ENCODE peak calls at places on chromosomes 6 and 20, in eight cellular contexts. One of them, this sample, is unnamed.

GRCh38 chr20:61879694-61880093 is 186.0 kb downstream of the TAF4 start:
- DNase-seq in CD4-positive, alpha-beta memory T cell: no peak
- DNase-seq in kidney: no peak
- DNase-seq in NCI-H1417 treated with DMSO at 0.1 percent for 48 hours: no peak
- DNase-seq in stimulated activated CD4-positive, alpha-beta T cell treated with anti-CD3 and anti-CD28 coated beads, Interleukin-2, amount 100 ng/mL, for 48 hours: no peak
- DNase-seq in AG04450: no peak
- DNase-seq in vagina: no peak
- DNase-seq in foreskin fibroblast: no peak
- DNase-seq in this sample: no peak

GRCh38 chr6:26217714-26218075 is 130.5 kb downstream of the HFE start:
- DNase-seq in CD4-positive, alpha-beta memory T cell: no peak
- DNase-seq in kidney: no peak
- DNase-seq in NCI-H1417 treated with DMSO at 0.1 percent for 48 hours: no peak
- DNase-seq in stimulated activated CD4-positive, alpha-beta T cell treated with anti-CD3 and anti-CD28 coated beads, Interleukin-2, amount 100 ng/mL, for 48 hours: no peak
- DNase-seq in AG04450: no peak
- DNase-seq in vagina: no peak
- DNase-seq in foreskin fibroblast: peak
- DNase-seq in this sample: peak

GRCh38 chr6:99002826-99003225 is 55.1 kb upstream of the FBXL4 start:
- DNase-seq in CD4-positive, alpha-beta memory T cell: no peak
- DNase-seq in kidney: no peak
- DNase-seq in NCI-H1417 treated with DMSO at 0.1 percent for 48 hours: no peak
- DNase-seq in stimulated activated CD4-positive, alpha-beta T cell treated with anti-CD3 and anti-CD28 coated beads, Interleukin-2, amount 100 ng/mL, for 48 hours: no peak
- DNase-seq in AG04450: no peak
- DNase-seq in vagina: no peak
- DNase-seq in foreskin fibroblast: peak
- DNase-seq in this sample: no peak

GRCh38 chr20:51898788-51899187 is 96.5 kb upstream of the SALL4 start:
- DNase-seq in CD4-positive, alpha-beta memory T cell: no peak
- DNase-seq in kidney: no peak
- DNase-seq in NCI-H1417 treated with DMSO at 0.1 percent for 48 hours: no peak
- DNase-seq in stimulated activated CD4-positive, alpha-beta T cell treated with anti-CD3 and anti-CD28 coated beads, Interleukin-2, amount 100 ng/mL, for 48 hours: no peak
- DNase-seq in AG04450: no peak
- DNase-seq in vagina: no peak
- DNase-seq in foreskin fibroblast: no peak
- DNase-seq in this sample: no peak

GRCh38 chr6:105847433-105847832 is 238.7 kb upstream of the PRDM1 start:
- DNase-seq in CD4-positive, alpha-beta memory T cell: no peak
- DNase-seq in kidney: no peak
- DNase-seq in NCI-H1417 treated with DMSO at 0.1 percent for 48 hours: no peak
- DNase-seq in stimulated activated CD4-positive, alpha-beta T cell treated with anti-CD3 and anti-CD28 coated beads, Interleukin-2, amount 100 ng/mL, for 48 hours: no peak
- DNase-seq in AG04450: no peak
- DNase-seq in vagina: no peak
- DNase-seq in foreskin fibroblast: no peak
- DNase-seq in this sample: no peak

GRCh38 chr6:43203029-43203717 is 21.2 kb downstream of the CUL9 start:
- DNase-seq in CD4-positive, alpha-beta memory T cell: no peak
- DNase-seq in kidney: no peak
- DNase-seq in NCI-H1417 treated with DMSO at 0.1 percent for 48 hours: no peak
- DNase-seq in stimulated activated CD4-positive, alpha-beta T cell treated with anti-CD3 and anti-CD28 coated beads, Interleukin-2, amount 100 ng/mL, for 48 hours: no peak
- DNase-seq in AG04450: no peak
- DNase-seq in vagina: no peak
- DNase-seq in foreskin fibroblast: no peak
- DNase-seq in this sample: no peak

GRCh38 chr20:5197270-5197827 is 70.5 kb downstream of the CDS2 start:
- DNase-seq in CD4-positive, alpha-beta memory T cell: no peak
- DNase-seq in kidney: no peak
- DNase-seq in NCI-H1417 treated with DMSO at 0.1 percent for 48 hours: no peak
- DNase-seq in stimulated activated CD4-positive, alpha-beta T cell treated with anti-CD3 and anti-CD28 coated beads, Interleukin-2, amount 100 ng/mL, for 48 hours: no peak
- DNase-seq in AG04450: no peak
- DNase-seq in vagina: no peak
- DNase-seq in foreskin fibroblast: no peak
- DNase-seq in this sample: no peak

GRCh38 chr6:108650781-108651180 is 90.1 kb downstream of the FOXO3 start:
- DNase-seq in CD4-positive, alpha-beta memory T cell: no peak
- DNase-seq in kidney: no peak
- DNase-seq in NCI-H1417 treated with DMSO at 0.1 percent for 48 hours: no peak
- DNase-seq in stimulated activated CD4-positive, alpha-beta T cell treated with anti-CD3 and anti-CD28 coated beads, Interleukin-2, amount 100 ng/mL, for 48 hours: no peak
- DNase-seq in AG04450: no peak
- DNase-seq in vagina: no peak
- DNase-seq in foreskin fibroblast: peak
- DNase-seq in this sample: no peak

GRCh38 chr6:3205913-3206312 is 21.5 kb downstream of the TUBB2B start:
- DNase-seq in CD4-positive, alpha-beta memory T cell: no peak
- DNase-seq in kidney: no peak
- DNase-seq in NCI-H1417 treated with DMSO at 0.1 percent for 48 hours: no peak
- DNase-seq in stimulated activated CD4-positive, alpha-beta T cell treated with anti-CD3 and anti-CD28 coated beads, Interleukin-2, amount 100 ng/mL, for 48 hours: no peak
- DNase-seq in AG04450: peak
- DNase-seq in vagina: no peak
- DNase-seq in foreskin fibroblast: peak
- DNase-seq in this sample: no peak

GRCh38 chr6:1856381-1856780 is 246.7 kb downstream of the FOXC1 start:
- DNase-seq in CD4-positive, alpha-beta memory T cell: no peak
- DNase-seq in kidney: peak
- DNase-seq in NCI-H1417 treated with DMSO at 0.1 percent for 48 hours: peak
- DNase-seq in stimulated activated CD4-positive, alpha-beta T cell treated with anti-CD3 and anti-CD28 coated beads, Interleukin-2, amount 100 ng/mL, for 48 hours: no peak
- DNase-seq in AG04450: no peak
- DNase-seq in vagina: no peak
- DNase-seq in foreskin fibroblast: peak
- DNase-seq in this sample: no peak

GRCh38 chr20:62493886-62494285 is 18.1 kb upstream of the GATA5 start:
- DNase-seq in CD4-positive, alpha-beta memory T cell: no peak
- DNase-seq in kidney: no peak
- DNase-seq in NCI-H1417 treated with DMSO at 0.1 percent for 48 hours: no peak
- DNase-seq in stimulated activated CD4-positive, alpha-beta T cell treated with anti-CD3 and anti-CD28 coated beads, Interleukin-2, amount 100 ng/mL, for 48 hours: no peak
- DNase-seq in AG04450: no peak
- DNase-seq in vagina: no peak
- DNase-seq in foreskin fibroblast: no peak
- DNase-seq in this sample: no peak

GRCh38 chr20:32902456-32903420 is 44.0 kb downstream of the EFCAB8 start:
- DNase-seq in CD4-positive, alpha-beta memory T cell: peak
- DNase-seq in kidney: peak
- DNase-seq in NCI-H1417 treated with DMSO at 0.1 percent for 48 hours: no peak
- DNase-seq in stimulated activated CD4-positive, alpha-beta T cell treated with anti-CD3 and anti-CD28 coated beads, Interleukin-2, amount 100 ng/mL, for 48 hours: peak
- DNase-seq in AG04450: no peak
- DNase-seq in vagina: no peak
- DNase-seq in foreskin fibroblast: peak
- DNase-seq in this sample: peak

GRCh38 chr6:26064619-26065257 is 22.5 kb upstream of the HFE start:
- DNase-seq in CD4-positive, alpha-beta memory T cell: no peak
- DNase-seq in kidney: no peak
- DNase-seq in NCI-H1417 treated with DMSO at 0.1 percent for 48 hours: no peak
- DNase-seq in stimulated activated CD4-positive, alpha-beta T cell treated with anti-CD3 and anti-CD28 coated beads, Interleukin-2, amount 100 ng/mL, for 48 hours: peak
- DNase-seq in AG04450: peak
- DNase-seq in vagina: no peak
- DNase-seq in foreskin fibroblast: peak
- DNase-seq in this sample: peak

GRCh38 chr6:88629838-88630462 is 333.5 kb downstream of the RNGTT start:
- DNase-seq in CD4-positive, alpha-beta memory T cell: no peak
- DNase-seq in kidney: no peak
- DNase-seq in NCI-H1417 treated with DMSO at 0.1 percent for 48 hours: no peak
- DNase-seq in stimulated activated CD4-positive, alpha-beta T cell treated with anti-CD3 and anti-CD28 coated beads, Interleukin-2, amount 100 ng/mL, for 48 hours: no peak
- DNase-seq in AG04450: no peak
- DNase-seq in vagina: no peak
- DNase-seq in foreskin fibroblast: no peak
- DNase-seq in this sample: peak

GRCh38 chr6:17768388-17768787 is 61.7 kb upstream of the NUP153 start:
- DNase-seq in CD4-positive, alpha-beta memory T cell: no peak
- DNase-seq in kidney: no peak
- DNase-seq in NCI-H1417 treated with DMSO at 0.1 percent for 48 hours: no peak
- DNase-seq in stimulated activated CD4-positive, alpha-beta T cell treated with anti-CD3 and anti-CD28 coated beads, Interleukin-2, amount 100 ng/mL, for 48 hours: no peak
- DNase-seq in AG04450: no peak
- DNase-seq in vagina: no peak
- DNase-seq in foreskin fibroblast: peak
- DNase-seq in this sample: peak

GRCh38 chr6:110053395-110054240 is 75.5 kb downstream of the GPR6 start:
- DNase-seq in CD4-positive, alpha-beta memory T cell: no peak
- DNase-seq in kidney: no peak
- DNase-seq in NCI-H1417 treated with DMSO at 0.1 percent for 48 hours: no peak
- DNase-seq in stimulated activated CD4-positive, alpha-beta T cell treated with anti-CD3 and anti-CD28 coated beads, Interleukin-2, amount 100 ng/mL, for 48 hours: no peak
- DNase-seq in AG04450: peak
- DNase-seq in vagina: peak
- DNase-seq in foreskin fibroblast: peak
- DNase-seq in this sample: peak

GRCh38 chr6:82589509-82590206 is 226.0 kb downstream of the TPBG start:
- DNase-seq in CD4-positive, alpha-beta memory T cell: no peak
- DNase-seq in kidney: no peak
- DNase-seq in NCI-H1417 treated with DMSO at 0.1 percent for 48 hours: no peak
- DNase-seq in stimulated activated CD4-positive, alpha-beta T cell treated with anti-CD3 and anti-CD28 coated beads, Interleukin-2, amount 100 ng/mL, for 48 hours: no peak
- DNase-seq in AG04450: peak
- DNase-seq in vagina: no peak
- DNase-seq in foreskin fibroblast: peak
- DNase-seq in this sample: peak

GRCh38 chr6:110140650-110141049 is 38.8 kb downstream of the WASF1 start:
- DNase-seq in CD4-positive, alpha-beta memory T cell: no peak
- DNase-seq in kidney: no peak
- DNase-seq in NCI-H1417 treated with DMSO at 0.1 percent for 48 hours: no peak
- DNase-seq in stimulated activated CD4-positive, alpha-beta T cell treated with anti-CD3 and anti-CD28 coated beads, Interleukin-2, amount 100 ng/mL, for 48 hours: no peak
- DNase-seq in AG04450: peak
- DNase-seq in vagina: no peak
- DNase-seq in foreskin fibroblast: peak
- DNase-seq in this sample: no peak

GRCh38 chr20:9417665-9418064 is 96.7 kb upstream of the LAMP5 start:
- DNase-seq in CD4-positive, alpha-beta memory T cell: no peak
- DNase-seq in kidney: no peak
- DNase-seq in NCI-H1417 treated with DMSO at 0.1 percent for 48 hours: no peak
- DNase-seq in stimulated activated CD4-positive, alpha-beta T cell treated with anti-CD3 and anti-CD28 coated beads, Interleukin-2, amount 100 ng/mL, for 48 hours: no peak
- DNase-seq in AG04450: no peak
- DNase-seq in vagina: no peak
- DNase-seq in foreskin fibroblast: peak
- DNase-seq in this sample: no peak

GRCh38 chr20:53921443-53921973 is 148.9 kb downstream of the BCAS1 start:
- DNase-seq in CD4-positive, alpha-beta memory T cell: no peak
- DNase-seq in kidney: no peak
- DNase-seq in NCI-H1417 treated with DMSO at 0.1 percent for 48 hours: no peak
- DNase-seq in stimulated activated CD4-positive, alpha-beta T cell treated with anti-CD3 and anti-CD28 coated beads, Interleukin-2, amount 100 ng/mL, for 48 hours: no peak
- DNase-seq in AG04450: no peak
- DNase-seq in vagina: no peak
- DNase-seq in foreskin fibroblast: no peak
- DNase-seq in this sample: no peak

GRCh38 chr20:29873946-29874345 is 1383.5 kb upstream of the DEFB115 start:
- DNase-seq in CD4-positive, alpha-beta memory T cell: no peak
- DNase-seq in kidney: peak
- DNase-seq in NCI-H1417 treated with DMSO at 0.1 percent for 48 hours: no peak
- DNase-seq in stimulated activated CD4-positive, alpha-beta T cell treated with anti-CD3 and anti-CD28 coated beads, Interleukin-2, amount 100 ng/mL, for 48 hours: peak
- DNase-seq in AG04450: no peak
- DNase-seq in vagina: peak
- DNase-seq in foreskin fibroblast: peak
- DNase-seq in this sample: peak

GRCh38 chr6:447381-448165 is 56.0 kb downstream of the IRF4 start:
- DNase-seq in CD4-positive, alpha-beta memory T cell: peak
- DNase-seq in kidney: peak
- DNase-seq in NCI-H1417 treated with DMSO at 0.1 percent for 48 hours: no peak
- DNase-seq in stimulated activated CD4-positive, alpha-beta T cell treated with anti-CD3 and anti-CD28 coated beads, Interleukin-2, amount 100 ng/mL, for 48 hours: no peak
- DNase-seq in AG04450: no peak
- DNase-seq in vagina: no peak
- DNase-seq in foreskin fibroblast: no peak
- DNase-seq in this sample: no peak

GRCh38 chr6:36755435-36756348 is 58.1 kb downstream of the RAB44 start:
- DNase-seq in CD4-positive, alpha-beta memory T cell: peak
- DNase-seq in kidney: no peak
- DNase-seq in NCI-H1417 treated with DMSO at 0.1 percent for 48 hours: no peak
- DNase-seq in stimulated activated CD4-positive, alpha-beta T cell treated with anti-CD3 and anti-CD28 coated beads, Interleukin-2, amount 100 ng/mL, for 48 hours: peak
- DNase-seq in AG04450: no peak
- DNase-seq in vagina: no peak
- DNase-seq in foreskin fibroblast: no peak
- DNase-seq in this sample: no peak

GRCh38 chr6:52394251-52394666 is 25.9 kb upstream of the EFHC1 start:
- DNase-seq in CD4-positive, alpha-beta memory T cell: peak
- DNase-seq in kidney: no peak
- DNase-seq in NCI-H1417 treated with DMSO at 0.1 percent for 48 hours: no peak
- DNase-seq in stimulated activated CD4-positive, alpha-beta T cell treated with anti-CD3 and anti-CD28 coated beads, Interleukin-2, amount 100 ng/mL, for 48 hours: no peak
- DNase-seq in AG04450: no peak
- DNase-seq in vagina: no peak
- DNase-seq in foreskin fibroblast: no peak
- DNase-seq in this sample: no peak

GRCh38 chr20:57118107-57118769 is 148.2 kb downstream of the BMP7 start:
- DNase-seq in CD4-positive, alpha-beta memory T cell: no peak
- DNase-seq in kidney: no peak
- DNase-seq in NCI-H1417 treated with DMSO at 0.1 percent for 48 hours: no peak
- DNase-seq in stimulated activated CD4-positive, alpha-beta T cell treated with anti-CD3 and anti-CD28 coated beads, Interleukin-2, amount 100 ng/mL, for 48 hours: no peak
- DNase-seq in AG04450: no peak
- DNase-seq in vagina: no peak
- DNase-seq in foreskin fibroblast: no peak
- DNase-seq in this sample: peak

GRCh38 chr6:42969431-42969830 is 8.9 kb downstream of the GNMT start:
- DNase-seq in CD4-positive, alpha-beta memory T cell: no peak
- DNase-seq in kidney: no peak
- DNase-seq in NCI-H1417 treated with DMSO at 0.1 percent for 48 hours: no peak
- DNase-seq in stimulated activated CD4-positive, alpha-beta T cell treated with anti-CD3 and anti-CD28 coated beads, Interleukin-2, amount 100 ng/mL, for 48 hours: no peak
- DNase-seq in AG04450: no peak
- DNase-seq in vagina: no peak
- DNase-seq in foreskin fibroblast: no peak
- DNase-seq in this sample: no peak

GRCh38 chr6:168684906-168685305 is 243.9 kb downstream of the SMOC2 start:
- DNase-seq in CD4-positive, alpha-beta memory T cell: no peak
- DNase-seq in kidney: peak
- DNase-seq in NCI-H1417 treated with DMSO at 0.1 percent for 48 hours: no peak
- DNase-seq in stimulated activated CD4-positive, alpha-beta T cell treated with anti-CD3 and anti-CD28 coated beads, Interleukin-2, amount 100 ng/mL, for 48 hours: no peak
- DNase-seq in AG04450: no peak
- DNase-seq in vagina: peak
- DNase-seq in foreskin fibroblast: no peak
- DNase-seq in this sample: no peak

GRCh38 chr6:17640477-17640917 is 40.4 kb downstream of the FAM8A1 start:
- DNase-seq in CD4-positive, alpha-beta memory T cell: no peak
- DNase-seq in kidney: no peak
- DNase-seq in NCI-H1417 treated with DMSO at 0.1 percent for 48 hours: no peak
- DNase-seq in stimulated activated CD4-positive, alpha-beta T cell treated with anti-CD3 and anti-CD28 coated beads, Interleukin-2, amount 100 ng/mL, for 48 hours: no peak
- DNase-seq in AG04450: no peak
- DNase-seq in vagina: no peak
- DNase-seq in foreskin fibroblast: peak
- DNase-seq in this sample: no peak

GRCh38 chr20:5881714-5882113 is 68.6 kb downstream of the TRMT6 start:
- DNase-seq in CD4-positive, alpha-beta memory T cell: no peak
- DNase-seq in kidney: no peak
- DNase-seq in NCI-H1417 treated with DMSO at 0.1 percent for 48 hours: no peak
- DNase-seq in stimulated activated CD4-positive, alpha-beta T cell treated with anti-CD3 and anti-CD28 coated beads, Interleukin-2, amount 100 ng/mL, for 48 hours: no peak
- DNase-seq in AG04450: no peak
- DNase-seq in vagina: no peak
- DNase-seq in foreskin fibroblast: no peak
- DNase-seq in this sample: peak

GRCh38 chr6:44012078-44012493 is 115.2 kb downstream of the MRPL14 start:
- DNase-seq in CD4-positive, alpha-beta memory T cell: no peak
- DNase-seq in kidney: peak
- DNase-seq in NCI-H1417 treated with DMSO at 0.1 percent for 48 hours: no peak
- DNase-seq in stimulated activated CD4-positive, alpha-beta T cell treated with anti-CD3 and anti-CD28 coated beads, Interleukin-2, amount 100 ng/mL, for 48 hours: no peak
- DNase-seq in AG04450: peak
- DNase-seq in vagina: no peak
- DNase-seq in foreskin fibroblast: peak
- DNase-seq in this sample: no peak

GRCh38 chr6:170022827-170023619 is 267.9 kb downstream of the DLL1 start:
- DNase-seq in CD4-positive, alpha-beta memory T cell: no peak
- DNase-seq in kidney: no peak
- DNase-seq in NCI-H1417 treated with DMSO at 0.1 percent for 48 hours: no peak
- DNase-seq in stimulated activated CD4-positive, alpha-beta T cell treated with anti-CD3 and anti-CD28 coated beads, Interleukin-2, amount 100 ng/mL, for 48 hours: no peak
- DNase-seq in AG04450: no peak
- DNase-seq in vagina: peak
- DNase-seq in foreskin fibroblast: no peak
- DNase-seq in this sample: peak

GRCh38 chr6:3593161-3593560 is 136.3 kb upstream of the SLC22A23 start:
- DNase-seq in CD4-positive, alpha-beta memory T cell: no peak
- DNase-seq in kidney: no peak
- DNase-seq in NCI-H1417 treated with DMSO at 0.1 percent for 48 hours: no peak
- DNase-seq in stimulated activated CD4-positive, alpha-beta T cell treated with anti-CD3 and anti-CD28 coated beads, Interleukin-2, amount 100 ng/mL, for 48 hours: no peak
- DNase-seq in AG04450: no peak
- DNase-seq in vagina: no peak
- DNase-seq in foreskin fibroblast: no peak
- DNase-seq in this sample: no peak

GRCh38 chr6:41335943-41336342 is 535 bp downstream of the NCR2 start:
- DNase-seq in CD4-positive, alpha-beta memory T cell: no peak
- DNase-seq in kidney: no peak
- DNase-seq in NCI-H1417 treated with DMSO at 0.1 percent for 48 hours: no peak
- DNase-seq in stimulated activated CD4-positive, alpha-beta T cell treated with anti-CD3 and anti-CD28 coated beads, Interleukin-2, amount 100 ng/mL, for 48 hours: no peak
- DNase-seq in AG04450: no peak
- DNase-seq in vagina: no peak
- DNase-seq in foreskin fibroblast: no peak
- DNase-seq in this sample: no peak

GRCh38 chr6:163314791-163315404 is 99.6 kb upstream of the QKI start:
- DNase-seq in CD4-positive, alpha-beta memory T cell: no peak
- DNase-seq in kidney: no peak
- DNase-seq in NCI-H1417 treated with DMSO at 0.1 percent for 48 hours: no peak
- DNase-seq in stimulated activated CD4-positive, alpha-beta T cell treated with anti-CD3 and anti-CD28 coated beads, Interleukin-2, amount 100 ng/mL, for 48 hours: no peak
- DNase-seq in AG04450: no peak
- DNase-seq in vagina: peak
- DNase-seq in foreskin fibroblast: no peak
- DNase-seq in this sample: no peak